ENCODE peak calls at places on chromosome 21, in seven cellular contexts. S is HFFc6; P is fibroblast of pulmonary artery; U is stimulated activated CD8-positive, alpha-beta memory T cell treated with anti-CD3 and anti-CD28 coated beads, Interleukin-7, amount 100 ng/mL, for 1 hour; W is MG63; V is stimulated activated CD4-positive, alpha-beta T cell treated with anti-CD3 and anti-CD28 coated beads, Interleukin-15, amount 100 ng/mL, for 1 hour; B is neuronal stem cell. K is an unnamed sample.

GRCh38 chr21:33543505-33544129 is 779 bp downstream of the SON start:
- DNase-seq in U (peak), P (no peak), V (peak), W (peak), S (peak), B (no peak), K (no peak)

GRCh38 chr21:44485254-44485793 is 30.0 kb downstream of the LRRC3 start:
- DNase-seq in P (no peak), B (peak), U (peak), S (no peak), V (peak), W (peak), K (peak)

GRCh38 chr21:34883501-34884271 is 165.4 kb downstream of the RUNX1 start:
- DNase-seq in S (no peak), U (no peak), B (no peak), V (no peak), W (no peak), P (no peak), K (no peak)

GRCh38 chr21:42118901-42119300 is 47.8 kb downstream of the UMODL1 start:
- DNase-seq in P (no peak), W (no peak), B (no peak), U (no peak), S (no peak), V (no peak), K (no peak)

GRCh38 chr21:26433386-26433785 is 139.7 kb downstream of the CYYR1 start:
- DNase-seq in B (no peak), U (no peak), V (no peak), S (peak), P (no peak), W (peak), K (no peak)

GRCh38 chr21:44065428-44065827 is 41.8 kb upstream of the PWP2 start:
- DNase-seq in W (no peak), U (peak), V (peak), P (peak), S (no peak), B (no peak), K (no peak)

GRCh38 chr21:35422011-35422410 is 372.9 kb upstream of the RUNX1 start:
- DNase-seq in W (no peak), S (no peak), P (no peak), U (no peak), V (no peak), B (no peak), K (no peak)

GRCh38 chr21:44418108-44418875 is 37.0 kb upstream of the LRRC3 start:
- DNase-seq in V (no peak), P (no peak), U (no peak), W (no peak), B (no peak), S (no peak), K (no peak)

GRCh38 chr21:16366207-16366606 is 636.4 kb downstream of the USP25 start:
- DNase-seq in B (no peak), P (no peak), V (no peak), S (no peak), U (no peak), W (no peak), K (no peak)